ENCODE peak calls at places on chromosomes 2 and 18, in eight cellular contexts. X is anterior cingulate cortex, I is HS-5, K is activated T-cell treated with anti-CD3 and anti-CD28 coated beads for 1 hour, S is cardiac muscle cell, O is posterior cingulate gyrus, Y is NCI-H1694, G is RWPE1. Q is an unnamed sample.

GRCh38 chr18:59902180-59902992 is 2.6 kb downstream of the PMAIP1 start:
- DNase-seq in X (no peak), O (no peak), S (no peak), Y (no peak), I (no peak), G (no peak), K (no peak), Q (peak; percentile 50)

GRCh38 chr2:28680657-28681056 is 71.0 kb upstream of the PPP1CB start:
- DNase-seq in S (no peak), O (no peak), I (no peak), Y (no peak), K (no peak), X (no peak), G (no peak), Q (no peak)

GRCh38 chr2:178331474-178332431 is 119.2 kb downstream of the PRKRA start:
- DNase-seq in O (no peak), X (no peak), I (no peak), S (no peak), K (no peak), Y (no peak), G (peak; percentile 48), Q (no peak)

GRCh38 chr2:210233487-210233886 is 8.2 kb upstream of the ACADL start:
- DNase-seq in O (no peak), G (no peak), K (no peak), I (no peak), Y (no peak), S (no peak), X (no peak), Q (no peak)

GRCh38 chr2:21067863-21068537 is 24.1 kb upstream of the APOB start:
- DNase-seq in K (no peak), O (no peak), I (no peak), S (no peak), X (no peak), Y (no peak), G (no peak), Q (no peak)

GRCh38 chr2:148948865-148949264 is 73.8 kb downstream of the KIF5C start:
- DNase-seq in I (no peak), Y (no peak), S (no peak), O (no peak), K (no peak), G (no peak), X (no peak), Q (no peak)

GRCh38 chr18:73479472-73479871 is 611.7 kb upstream of the NETO1 start:
- DNase-seq in Y (no peak), I (peak; percentile 10), S (no peak), O (no peak), X (no peak), G (no peak), K (no peak), Q (no peak)

GRCh38 chr2:145846986-145847385 is 1327.1 kb upstream of the ZEB2 start:
- DNase-seq in Y (no peak), X (no peak), K (no peak), I (no peak), G (no peak), S (no peak), O (no peak), Q (no peak)

GRCh38 chr2:173860566-173860965 is 104.6 kb downstream of the SP3 start:
- DNase-seq in K (no peak), G (no peak), O (no peak), X (no peak), Y (no peak), I (no peak), S (no peak), Q (no peak)

GRCh38 chr18:42578781-42579180 is 536.7 kb downstream of the RIT2 start:
- DNase-seq in X (no peak), I (peak; percentile 19), S (no peak), Y (no peak), O (no peak), K (no peak), G (no peak), Q (no peak)

GRCh38 chr2:225041871-225042799 is at the start of gene DOCK10:
- DNase-seq in K (peak; percentile 40), G (peak; percentile 18), Y (no peak), O (peak; percentile 43), S (peak; percentile 29), I (peak; percentile 26), X (peak; percentile 46), Q (peak; percentile 44)

GRCh38 chr2:240957656-240958365 is 40.6 kb upstream of the SNED1 start:
- DNase-seq in G (no peak), X (peak; percentile 31), S (peak; percentile 20), Y (peak; percentile 11), I (no peak), O (no peak), K (no peak), Q (no peak)

GRCh38 chr2:163319006-163319405 is 416.8 kb downstream of the FIGN start:
- DNase-seq in Y (no peak), G (peak; percentile 14), O (no peak), X (no peak), S (no peak), I (peak; percentile 26), K (no peak), Q (peak; percentile 3)

GRCh38 chr2:45691152-45691551 is 39.7 kb downstream of the PRKCE start:
- DNase-seq in O (no peak), X (peak; percentile 27), I (no peak), Y (no peak), G (no peak), S (no peak), K (no peak), Q (no peak)

GRCh38 chr18:26708814-26709717 is 156.4 kb downstream of the AQP4 start:
- DNase-seq in O (no peak), X (no peak), S (peak; percentile 34), I (no peak), Y (no peak), G (no peak), K (no peak), Q (no peak)

GRCh38 chr18:23844991-23845680 is 155.9 kb downstream of the LAMA3 start:
- DNase-seq in O (no peak), S (no peak), I (no peak), X (no peak), K (no peak), Y (no peak), G (peak; percentile 76), Q (no peak)

GRCh38 chr2:38301340-38301968 is 75.6 kb downstream of the ATL2 start:
- DNase-seq in K (no peak), I (no peak), S (peak; percentile 2), Y (no peak), X (no peak), G (no peak), O (no peak), Q (no peak)

GRCh38 chr2:148132400-148132799 is 111.5 kb downstream of the MBD5 start:
- DNase-seq in G (peak; percentile 38), Y (no peak), S (no peak), I (peak; percentile 53), K (no peak), O (no peak), X (no peak), Q (no peak)

GRCh38 chr2:64018715-64019082 is 529 bp downstream of the VPS54 start:
- DNase-seq in O (peak; percentile 43), Y (no peak), G (peak; percentile 16), X (no peak), I (no peak), S (peak; percentile 39), K (peak; percentile 5), Q (peak; percentile 49)

GRCh38 chr2:72936669-72937355 is 19.5 kb downstream of the EMX1 start:
- DNase-seq in X (peak; percentile 44), S (no peak), G (no peak), K (no peak), Y (no peak), I (no peak), O (peak; percentile 46), Q (no peak)

GRCh38 chr2:54508521-54508920 is 52.4 kb downstream of the SPTBN1 start:
- DNase-seq in K (no peak), X (no peak), G (no peak), I (no peak), S (no peak), O (no peak), Y (no peak), Q (no peak)

GRCh38 chr18:24112874-24113615 is 25.8 kb upstream of the CABYR start:
- DNase-seq in O (no peak), Y (no peak), K (no peak), X (no peak), G (peak; percentile 53), I (peak; percentile 47), S (no peak), Q (no peak)

GRCh38 chr18:70181015-70181414 is 24.5 kb downstream of the RTTN start:
- DNase-seq in K (no peak), S (no peak), Y (no peak), X (no peak), I (peak; percentile 63), G (peak; percentile 19), O (no peak), Q (peak; percentile 64)

GRCh38 chr2:172370821-172371455 is 56.4 kb upstream of the ITGA6 start:
- DNase-seq in X (no peak), G (no peak), Y (no peak), I (no peak), K (no peak), O (no peak), S (no peak), Q (no peak)

GRCh38 chr2:27211241-27211942 is 449 bp upstream of the ATRAID start:
- DNase-seq in I (no peak), O (no peak), S (no peak), Y (no peak), K (no peak), G (peak; percentile 86), X (no peak), Q (no peak)

GRCh38 chr2:230934291-230935131 is 9.5 kb upstream of the GPR55 start:
- DNase-seq in I (no peak), K (no peak), Y (no peak), O (no peak), X (no peak), G (no peak), S (no peak), Q (no peak)

GRCh38 chr2:67260348-67261277 is 136.5 kb upstream of the ETAA1 start:
- DNase-seq in I (peak; percentile 98), Y (peak; percentile 60), K (no peak), S (no peak), G (peak; percentile 21), X (no peak), O (no peak), Q (peak; percentile 48)

GRCh38 chr2:68789603-68790002 is 55.0 kb downstream of the ARHGAP25 start:
- DNase-seq in I (no peak), K (no peak), X (no peak), S (no peak), O (no peak), Y (no peak), G (no peak), Q (no peak)

GRCh38 chr18:57931038-57931437 is 113.0 kb upstream of the NEDD4L start:
- DNase-seq in G (no peak), S (no peak), Y (no peak), O (no peak), X (no peak), K (no peak), I (no peak), Q (peak; percentile 8)

GRCh38 chr18:60202702-60203101 is 169.9 kb downstream of the MC4R start:
- DNase-seq in O (no peak), Y (no peak), G (no peak), K (no peak), X (no peak), S (no peak), I (no peak), Q (no peak)

GRCh38 chr2:178208817-178209216 is 14.5 kb downstream of the OSBPL6 start:
- DNase-seq in X (no peak), S (peak; percentile 21), K (no peak), I (no peak), O (no peak), G (no peak), Y (no peak), Q (no peak)

GRCh38 chr18:26531600-26532150 is 16.7 kb downstream of the KCTD1 start:
- DNase-seq in Y (no peak), S (no peak), G (no peak), I (no peak), O (no peak), X (no peak), K (no peak), Q (no peak)

GRCh38 chr2:227728035-227728434 is at the start of gene SCYGR7:
- DNase-seq in K (no peak), X (no peak), O (no peak), S (no peak), G (no peak), I (no peak), Y (no peak), Q (no peak)

GRCh38 chr2:219495531-219496122 is 3.1 kb upstream of the GMPPA start:
- DNase-seq in Y (peak; percentile 91), O (peak; percentile 46), S (peak; percentile 87), K (peak; percentile 37), I (no peak), X (peak; percentile 41), G (peak; percentile 73), Q (peak; percentile 73)

Q was measured in lung microvascular endothelial cell.